ENCODE peak calls at places on chromosomes 16 and 17, in ten cellular contexts. J is breast epithelium, L is esophagus squamous epithelium, W is pancreas, A is Caco-2, N is prostate gland, M is GM23338, C is Peyer's patch, U is body of pancreas, Z is psoas muscle. F is an unnamed sample. For H3K4me1, the result is how much of the 10 kb centered on the place peaks cover.

GRCh38 chr17:2137342-2138098 is 82.6 kb downstream of the HIC1 start:
- DNase-seq in J (no peak), L (no peak), W (no peak), A (no peak), N (peak), M (peak), C (no peak), U (peak), Z (peak), F (no peak)

GRCh38 chr17:32859857-32860525 is 16.9 kb downstream of the MYO1D start:
- DNase-seq in J (no peak), L (no peak), W (no peak), A (no peak), N (no peak), M (no peak), C (no peak), U (no peak), Z (no peak), F (no peak)

GRCh38 chr17:65538679-65539529 is 22.5 kb downstream of the AXIN2 start:
- DNase-seq in J (no peak), L (no peak), W (no peak), A (no peak), N (no peak), M (no peak), C (peak), U (no peak), Z (no peak), F (peak)

GRCh38 chr17:50260501-50260911 is 13.8 kb upstream of the TMEM92 start:
- DNase-seq in J (peak), L (no peak), W (no peak), A (peak), N (no peak), M (no peak), C (no peak), U (no peak), Z (no peak), F (no peak)

GRCh38 chr16:11193494-11193893 is 62.5 kb downstream of the SOCS1 start:
- DNase-seq in J (no peak), L (no peak), W (no peak), A (no peak), N (no peak), M (no peak), C (no peak), U (no peak), Z (no peak), F (no peak)

GRCh38 chr16:85395207-85395912 is 217.8 kb upstream of the GSE1 start:
- DNase-seq in J (no peak), L (no peak), W (peak), A (peak), N (peak), M (no peak), C (peak), U (peak), Z (peak), F (peak)

GRCh38 chr16:3023415-3023668 is 400 bp downstream of the HCFC1R1 start:
- DNase-seq in J (no peak), L (no peak), W (no peak), A (peak), N (no peak), M (peak), C (no peak), U (peak), Z (no peak), F (no peak)

GRCh38 chr17:79745641-79746105 is 14.9 kb downstream of the ENPP7 start:
- DNase-seq in J (no peak), L (no peak), W (no peak), A (no peak), N (no peak), M (no peak), C (no peak), U (no peak), Z (no peak), F (no peak)

GRCh38 chr17:82937411-82938371 is 97.9 kb upstream of the ZNF750 start:
- DNase-seq in J (peak), L (no peak), W (peak), A (peak), N (no peak), M (peak), C (peak), U (no peak), Z (peak), F (peak)

GRCh38 chr17:65918921-65919546 is 272.9 kb downstream of the CEP112 start:
- DNase-seq in J (no peak), L (no peak), W (no peak), A (no peak), N (no peak), M (peak), C (no peak), U (no peak), Z (no peak), F (no peak)

GRCh38 chr16:48112603-48113400 is 43.0 kb downstream of the ABCC12 start:
- DNase-seq in J (no peak), L (no peak), W (no peak), A (no peak), N (no peak), M (no peak), C (no peak), U (no peak), Z (no peak), F (no peak)

GRCh38 chr17:59165933-59166342 is 10.4 kb downstream of the PRR11 start:
- DNase-seq in J (no peak), L (no peak), W (no peak), A (peak), N (no peak), M (peak), C (no peak), U (peak), Z (no peak), F (no peak)

GRCh38 chr17:62964506-62964905 is 1.5 kb upstream of the TANC2 start:
- DNase-seq in J (no peak), L (no peak), W (no peak), A (no peak), N (no peak), M (no peak), C (no peak), U (no peak), Z (no peak), F (no peak)

GRCh38 chr17:37188157-37188556 is 187.6 kb upstream of the C17orf78 start:
- DNase-seq in J (peak), L (no peak), W (no peak), A (no peak), N (peak), M (no peak), C (no peak), U (no peak), Z (no peak), F (no peak)

GRCh38 chr17:42428141-42428944 is 5.3 kb upstream of the CAVIN1 start:
- DNase-seq in J (peak), L (no peak), W (no peak), A (peak), N (peak), M (peak), C (no peak), U (peak), Z (no peak), F (peak)

GRCh38 chr16:27430923-27431484 is 29.0 kb downstream of the IL21R start:
- DNase-seq in J (no peak), L (no peak), W (peak), A (no peak), N (no peak), M (no peak), C (no peak), U (no peak), Z (no peak), F (no peak)

GRCh38 chr17:79840204-79840988 is 1.2 kb upstream of the CBX4 start:
- DNase-seq in J (no peak), L (no peak), W (peak), A (peak), N (peak), M (peak), C (peak), U (peak), Z (peak), F (peak)

GRCh38 chr17:56310780-56311179 is 157.5 kb downstream of the ANKFN1 start:
- DNase-seq in J (no peak), L (no peak), W (no peak), A (no peak), N (no peak), M (no peak), C (no peak), U (no peak), Z (no peak), F (no peak)

GRCh38 chr16:1327619-1327947 is 5.9 kb upstream of the BAIAP3 start:
- DNase-seq in J (no peak), L (no peak), W (no peak), A (no peak), N (no peak), M (peak), C (no peak), U (no peak), Z (no peak), F (no peak)

GRCh38 chr16:67252806-67253497 is 4.2 kb downstream of the SLC9A5 start:
- DNase-seq in J (no peak), L (no peak), W (no peak), A (no peak), N (no peak), M (no peak), C (peak), U (no peak), Z (peak), F (no peak)

GRCh38 chr16:65697061-65697460 is 575.2 kb upstream of the CDH11 start:
- DNase-seq in J (no peak), L (no peak), W (no peak), A (no peak), N (no peak), M (no peak), C (no peak), U (no peak), Z (no peak), F (no peak)

GRCh38 chr16:47134550-47134949 is 9.2 kb downstream of the NETO2 start:
- DNase-seq in J (no peak), L (no peak), W (no peak), A (no peak), N (no peak), M (no peak), C (no peak), U (no peak), Z (no peak), F (no peak)

GRCh38 chr16:14135704-14136103 is 64.6 kb downstream of the MRTFB start:
- DNase-seq in J (no peak), L (no peak), W (no peak), A (no peak), N (no peak), M (no peak), C (no peak), U (no peak), Z (no peak), F (no peak)

GRCh38 chr17:70447588-70447987 is 278.3 kb downstream of the KCNJ2 start:
- DNase-seq in J (no peak), L (no peak), W (no peak), A (no peak), N (no peak), M (no peak), C (no peak), U (no peak), Z (no peak), F (no peak)

GRCh38 chr16:26795184-26795583 is 271.5 kb upstream of the C16orf82 start:
- DNase-seq in J (no peak), L (no peak), W (no peak), A (no peak), N (no peak), M (peak), C (no peak), U (no peak), Z (no peak), F (no peak)

GRCh38 chr16:29315046-29315445 is 91.5 kb downstream of the NPIPB11 start:
- DNase-seq in J (no peak), L (no peak), W (no peak), A (no peak), N (no peak), M (no peak), C (no peak), U (no peak), Z (no peak), F (no peak)

GRCh38 chr17:41773731-41774193 is 12.7 kb downstream of the JUP start:
- DNase-seq in J (no peak), L (no peak), W (no peak), A (no peak), N (no peak), M (no peak), C (no peak), U (no peak), Z (no peak), F (no peak)

GRCh38 chr17:44916781-44917241 is 1.5 kb upstream of the GFAP start:
- DNase-seq in J (peak), L (no peak), W (no peak), A (no peak), N (peak), M (no peak), C (no peak), U (peak), Z (peak), F (peak)

GRCh38 chr17:81804559-81805399 is 829 bp downstream of the GCGR start:
- DNase-seq in J (no peak), L (no peak), W (peak), A (no peak), N (no peak), M (peak), C (no peak), U (no peak), Z (no peak), F (peak)

GRCh38 chr16:52435573-52435972 is 111.4 kb downstream of the TOX3 start:
- DNase-seq in J (no peak), L (no peak), W (no peak), A (no peak), N (no peak), M (no peak), C (no peak), U (peak), Z (no peak), F (no peak)

GRCh38 chr16:1206326-1206725 is 18.7 kb downstream of the TPSG1 start:
- DNase-seq in J (no peak), L (no peak), W (no peak), A (no peak), N (no peak), M (no peak), C (no peak), U (no peak), Z (no peak), F (no peak)

GRCh38 chr16:78684040-78684611 is 584.7 kb downstream of the WWOX start:
- DNase-seq in J (no peak), L (no peak), W (no peak), A (peak), N (no peak), M (no peak), C (no peak), U (peak), Z (peak), F (no peak)

GRCh38 chr17:42252528-42253172 is 23.5 kb downstream of the STAT5B start:
- DNase-seq in J (no peak), L (no peak), W (no peak), A (no peak), N (no peak), M (no peak), C (no peak), U (no peak), Z (no peak), F (no peak)

GRCh38 chr17:57406131-57406980 is 150.0 kb downstream of the MSI2 start:
- DNase-seq in J (no peak), L (no peak), W (no peak), A (no peak), N (peak), M (peak), C (no peak), U (no peak), Z (no peak), F (no peak)

GRCh38 chr17:36195474-36196098 is 972 bp downstream of the CCL3L1 start:
- DNase-seq in J (no peak), L (no peak), W (no peak), A (no peak), N (no peak), M (peak), C (no peak), U (no peak), Z (no peak), F (no peak)

GRCh38 chr17:19812407-19812806 is 55.3 kb downstream of the ULK2 start:
- DNase-seq in J (no peak), L (no peak), W (no peak), A (no peak), N (no peak), M (peak), C (no peak), U (no peak), Z (no peak), F (no peak)

GRCh38 chr17:40953876-40954275 is 12.9 kb downstream of the KRT39 start:
- DNase-seq in J (no peak), L (no peak), W (no peak), A (no peak), N (peak), M (no peak), C (no peak), U (peak), Z (no peak), F (no peak)

GRCh38 chr17:46157443-46158107 is 35.7 kb downstream of the KANSL1 start:
- DNase-seq in J (no peak), L (no peak), W (no peak), A (no peak), N (no peak), M (no peak), C (no peak), U (no peak), Z (no peak), F (no peak)

GRCh38 chr17:46152423-46152822 is 40.8 kb downstream of the KANSL1 start:
- DNase-seq in J (no peak), L (no peak), W (no peak), A (no peak), N (no peak), M (no peak), C (no peak), U (no peak), Z (no peak), F (no peak)

GRCh38 chr17:46151762-46152161 is 41.5 kb downstream of the KANSL1 start:
- DNase-seq in J (no peak), L (no peak), W (no peak), A (no peak), N (no peak), M (no peak), C (no peak), U (no peak), Z (no peak), F (no peak)

GRCh38 chr17:46150216-46150963 is 42.8 kb downstream of the KANSL1 start:
- DNase-seq in J (no peak), L (no peak), W (no peak), A (no peak), N (no peak), M (no peak), C (no peak), U (no peak), Z (no peak), F (no peak)

GRCh38 chr17:46154151-46154816 is 38.9 kb downstream of the KANSL1 start:
- DNase-seq in J (no peak), L (no peak), W (no peak), A (no peak), N (no peak), M (no peak), C (no peak), U (no peak), Z (no peak), F (no peak)
- H3K4me1 ChIP-seq in J (under half), L (half or more), W (half or more), A (under half), N (under half), M (half or more), C (under half), U (half or more), Z (half or more), F (under half)

DNA sequence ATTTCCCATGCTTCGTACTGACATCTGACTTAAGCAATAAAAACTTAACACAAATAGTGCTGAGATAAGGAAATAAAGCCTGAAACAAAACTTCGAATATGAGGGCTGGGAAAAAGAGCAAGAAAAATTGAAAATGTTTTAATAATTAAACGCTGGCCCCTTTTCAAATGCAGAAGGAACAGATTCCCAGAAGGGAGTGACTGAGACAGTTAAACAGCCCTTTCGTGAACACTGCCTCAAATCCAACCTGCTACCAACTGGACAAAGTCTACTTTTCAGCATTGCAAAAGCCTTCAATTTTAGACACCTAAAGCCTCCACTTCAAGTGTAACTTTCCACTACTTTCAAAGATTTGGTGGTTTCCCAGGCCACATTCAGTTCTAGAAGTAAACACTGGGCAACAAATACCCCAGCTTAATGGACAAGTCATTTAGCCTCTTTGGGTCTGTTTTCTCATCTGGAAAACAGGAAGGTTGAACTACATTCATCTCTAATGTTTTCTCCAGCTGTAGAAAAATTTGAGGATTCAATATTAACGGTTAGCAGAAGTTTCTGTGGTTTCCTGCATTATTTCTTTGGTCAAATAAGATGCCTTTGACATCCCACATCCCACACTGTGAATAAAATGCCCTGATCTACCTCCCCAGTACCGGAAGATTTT is 11.8 kb downstream of the RFFL start:
- DNase-seq in J (no peak), L (no peak), W (no peak), A (no peak), N (no peak), M (no peak), C (no peak), U (no peak), Z (no peak), F (no peak)
- H3K4me3 ChIP-seq in J (no peak), L (no peak), W (peak), A (no peak), N (no peak), M (no peak), C (no peak), U (no peak), Z (no peak), F (no peak)

DNA sequence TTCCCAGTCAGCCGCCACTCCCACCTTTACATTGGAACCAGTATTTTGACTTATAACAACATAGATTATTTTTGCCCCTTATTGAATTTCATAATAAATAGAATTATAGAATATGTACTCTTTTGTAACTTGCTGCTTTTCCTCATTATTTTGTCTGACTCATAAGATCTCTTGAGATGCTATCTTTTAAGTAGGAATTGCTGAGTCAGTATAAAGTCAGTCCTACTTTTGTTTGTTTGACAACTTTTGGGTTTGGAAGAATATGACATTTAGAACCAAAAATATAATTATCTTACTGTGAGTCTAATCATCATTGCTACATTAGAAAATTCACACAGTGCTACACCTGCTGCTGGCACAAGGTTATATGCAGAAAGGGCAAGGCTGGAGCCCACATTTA is 69.7 kb downstream of the STXBP4 start:
- DNase-seq in J (no peak), L (no peak), W (no peak), A (no peak), N (no peak), M (no peak), C (no peak), U (no peak), Z (no peak), F (no peak)
- TF ChIP-seq CTCF in J (no peak), L (no peak), W (no peak), A (no peak), N (no peak), M (no peak), C (no peak), U (no peak), Z (no peak), F (no peak)

DNA sequence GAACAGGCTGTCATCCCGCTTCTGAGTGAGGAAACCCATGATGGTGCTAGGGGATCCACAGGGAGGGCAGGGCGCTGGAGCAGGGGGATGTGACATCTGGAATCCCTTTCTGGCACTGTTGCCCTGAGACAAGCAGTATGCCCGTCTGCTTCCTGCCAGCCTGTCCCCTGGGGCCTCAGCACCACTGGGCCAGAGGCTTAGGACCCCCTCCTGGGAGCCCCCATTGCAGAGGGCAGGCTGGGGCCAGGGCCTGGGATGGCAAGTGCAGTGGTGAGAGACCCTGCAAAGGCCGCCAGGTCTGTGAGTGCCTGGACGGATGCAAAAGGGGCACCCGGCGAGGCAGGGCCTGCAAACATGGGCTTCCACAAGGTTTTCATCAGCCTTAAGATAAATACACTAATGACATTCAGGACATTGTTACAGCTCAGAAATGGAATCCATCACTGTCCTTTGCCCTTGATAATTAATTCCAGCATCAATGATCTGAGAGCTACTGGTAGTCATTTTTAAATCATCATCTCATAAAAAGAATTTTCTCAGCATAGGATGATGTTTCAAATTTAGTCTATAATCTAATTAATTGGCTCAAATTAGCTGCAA is 51.6 kb downstream of the PRMT7 start:
- DNase-seq in J (no peak), L (no peak), W (no peak), A (no peak), N (no peak), M (no peak), C (no peak), U (no peak), Z (no peak), F (no peak)
- H3K4me1 ChIP-seq in J (under half), L (under half), W (under half), A (under half), N (under half), M (under half), C (under half), U (under half), Z (under half), F (under half)

GRCh38 chr17:48554412-48555090 is 9.6 kb upstream of the HOXB2 start:
- DNase-seq in J (no peak), L (no peak), W (peak), A (no peak), N (no peak), M (peak), C (no peak), U (no peak), Z (no peak), F (no peak)
- H3K4me3 ChIP-seq in J (peak), L (peak), W (peak), A (no peak), N (peak), M (peak), C (peak), U (no peak), Z (peak), F (no peak)

GRCh38 chr16:88558457-88559442 is 11.5 kb upstream of the ZC3H18 start:
- DNase-seq in J (peak), L (no peak), W (peak), A (peak), N (peak), M (peak), C (peak), U (peak), Z (peak), F (no peak)
- TF ChIP-seq CTCF in J (peak), L (peak), W (peak), A (peak), N (peak), M (peak), C (no peak), U (peak), Z (peak), F (peak)

GRCh38 chr17:21373034-21373433 is 3.1 kb upstream of the KCNJ12 start:
- DNase-seq in J (no peak), L (no peak), W (no peak), A (no peak), N (no peak), M (no peak), C (no peak), U (no peak), Z (no peak), F (no peak)
- H3K4me1 ChIP-seq in J (under half), L (under half), W (under half), A (under half), N (under half), M (under half), C (under half), U (under half), Z (under half), F (under half)